ENCODE peak calls at places on chromosomes 2 and 18, in seven cellular contexts. C, K, H, N, A, P and T are unnamed samples.

GRCh38 chr18:37637451-37637850 is 71.9 kb upstream of the CELF4 start:
- DNase-seq in K (no peak), A (no peak), N (no peak), H (no peak), C (no peak), P (no peak), T (no peak)

GRCh38 chr18:13522861-13523660 is 203.3 kb downstream of the FAM210A start:
- DNase-seq in K (no peak), H (no peak), P (no peak), A (no peak), C (no peak), N (no peak), T (no peak)

GRCh38 chr18:40431071-40431998 is 1523.7 kb upstream of the PIK3C3 start:
- DNase-seq in H (no peak), N (peak), P (no peak), C (no peak), K (no peak), A (no peak), T (no peak)

GRCh38 chr2:208726242-208726641 is 319.6 kb downstream of the PTH2R start:
- DNase-seq in C (no peak), H (no peak), P (no peak), N (no peak), A (no peak), K (no peak), T (no peak)

GRCh38 chr2:69947078-69947801 is 14.2 kb downstream of the ASPRV1 start:
- DNase-seq in H (no peak), N (no peak), A (no peak), C (no peak), K (no peak), P (no peak), T (no peak)

GRCh38 chr2:171763602-171764001 is 76.3 kb downstream of the DYNC1I2 start:
- DNase-seq in C (no peak), K (no peak), P (peak), H (no peak), N (peak), A (no peak), T (no peak)

GRCh38 chr18:44229693-44230108 is 451.0 kb upstream of the SETBP1 start:
- DNase-seq in A (peak), C (no peak), P (no peak), H (no peak), K (peak), N (peak), T (no peak)

GRCh38 chr2:236209535-236209934 is 41.3 kb upstream of the GBX2 start:
- DNase-seq in A (no peak), N (no peak), K (no peak), H (no peak), C (no peak), P (peak), T (no peak)

GRCh38 chr2:75600418-75601088 is 39.8 kb upstream of the EVA1A start:
- DNase-seq in K (no peak), H (no peak), N (peak), P (peak), C (no peak), A (no peak), T (no peak)

GRCh38 chr18:23710068-23710527 is 20.8 kb downstream of the LAMA3 start:
- DNase-seq in P (no peak), K (no peak), N (peak), A (no peak), H (no peak), C (no peak), T (no peak)

GRCh38 chr2:226674123-226674522 is 125.5 kb downstream of the IRS1 start:
- DNase-seq in P (no peak), H (no peak), C (no peak), K (no peak), A (no peak), N (no peak), T (no peak)

GRCh38 chr2:25078171-25079049 is 36.5 kb downstream of the EFR3B start:
- DNase-seq in N (peak), K (no peak), H (peak), C (no peak), A (peak), P (peak), T (no peak)

GRCh38 chr2:30492619-30493018 is 45.6 kb downstream of the LCLAT1 start:
- DNase-seq in H (no peak), K (no peak), C (no peak), P (no peak), N (no peak), A (no peak), T (no peak)

GRCh38 chr18:76256897-76257500 is 238.0 kb downstream of the ZNF516 start:
- DNase-seq in K (no peak), N (peak), H (peak), C (no peak), A (peak), P (peak), T (no peak)

GRCh38 chr2:85814802-85815550 is 61.2 kb downstream of the ATOH8 start:
- DNase-seq in C (no peak), H (no peak), N (no peak), K (peak), A (no peak), P (no peak), T (no peak)